ENCODE peak calls at places on chromosome 18, in six cellular contexts. One of them, this sample, is unnamed.

GRCh38 chr18:48292787-48293409 is 116.3 kb downstream of the ZBTB7C start:
- DNase-seq in cardiac fibroblast: no peak
- DNase-seq in fibroblast of mammary gland: no peak
- DNase-seq in thoracic aorta: no peak
- DNase-seq in DMS153: no peak
- DNase-seq in GM04504: no peak
- DNase-seq in this sample: no peak

GRCh38 chr18:70578480-70578879 is 289.6 kb downstream of the SOCS6 start:
- DNase-seq in cardiac fibroblast: no peak
- DNase-seq in fibroblast of mammary gland: no peak
- DNase-seq in thoracic aorta: no peak
- DNase-seq in DMS153: no peak
- DNase-seq in GM04504: no peak
- DNase-seq in this sample: no peak

GRCh38 chr18:79493801-79494211 is 98.1 kb downstream of the NFATC1 start:
- DNase-seq in cardiac fibroblast: no peak
- DNase-seq in fibroblast of mammary gland: no peak
- DNase-seq in thoracic aorta: no peak
- DNase-seq in DMS153: no peak
- DNase-seq in GM04504: no peak
- DNase-seq in this sample: no peak

GRCh38 chr18:54776282-54776977 is 51.8 kb upstream of the RAB27B start:
- DNase-seq in cardiac fibroblast: peak; percentile 97
- DNase-seq in fibroblast of mammary gland: peak; percentile 99
- DNase-seq in thoracic aorta: no peak
- DNase-seq in DMS153: no peak
- DNase-seq in GM04504: peak; percentile 94
- DNase-seq in this sample: no peak

GRCh38 chr18:35127201-35127600 is 86.0 kb downstream of the MAPRE2 start:
- DNase-seq in cardiac fibroblast: peak; percentile 31
- DNase-seq in fibroblast of mammary gland: peak; percentile 25
- DNase-seq in thoracic aorta: no peak
- DNase-seq in DMS153: no peak
- DNase-seq in GM04504: no peak
- DNase-seq in this sample: no peak

GRCh38 chr18:42229211-42230210 is 274.5 kb downstream of the PIK3C3 start:
- DNase-seq in cardiac fibroblast: no peak
- DNase-seq in fibroblast of mammary gland: no peak
- DNase-seq in thoracic aorta: no peak
- DNase-seq in DMS153: no peak
- DNase-seq in GM04504: no peak
- DNase-seq in this sample: no peak

GRCh38 chr18:26540041-26540628 is 8.2 kb downstream of the KCTD1 start:
- DNase-seq in cardiac fibroblast: peak; percentile 33
- DNase-seq in fibroblast of mammary gland: peak; percentile 58
- DNase-seq in thoracic aorta: no peak
- DNase-seq in DMS153: no peak
- DNase-seq in GM04504: no peak
- DNase-seq in this sample: no peak

GRCh38 chr18:12046751-12047335 is 46.8 kb upstream of the ANKRD62 start:
- DNase-seq in cardiac fibroblast: no peak
- DNase-seq in fibroblast of mammary gland: no peak
- DNase-seq in thoracic aorta: no peak
- DNase-seq in DMS153: no peak
- DNase-seq in GM04504: no peak
- DNase-seq in this sample: no peak

GRCh38 chr18:57768557-57769326 is 34.4 kb downstream of the ATP8B1 start:
- DNase-seq in cardiac fibroblast: peak; percentile 85
- DNase-seq in fibroblast of mammary gland: peak; percentile 45
- DNase-seq in thoracic aorta: no peak
- DNase-seq in DMS153: no peak
- DNase-seq in GM04504: peak; percentile 32
- DNase-seq in this sample: no peak

GRCh38 chr18:11500153-11501122 is 109.0 kb upstream of the SLC35G4 start:
- DNase-seq in cardiac fibroblast: peak; percentile 91
- DNase-seq in fibroblast of mammary gland: peak; percentile 97
- DNase-seq in thoracic aorta: no peak
- DNase-seq in DMS153: no peak
- DNase-seq in GM04504: peak; percentile 94
- DNase-seq in this sample: no peak

GRCh38 chr18:31741096-31741735 is 19.5 kb downstream of the SLC25A52 start:
- DNase-seq in cardiac fibroblast: peak; percentile 59
- DNase-seq in fibroblast of mammary gland: peak; percentile 54
- DNase-seq in thoracic aorta: peak; percentile 17
- DNase-seq in DMS153: no peak
- DNase-seq in GM04504: peak; percentile 6
- DNase-seq in this sample: peak; percentile 2

GRCh38 chr18:74226156-74226555 is 65.6 kb downstream of the CYB5A start:
- DNase-seq in cardiac fibroblast: peak; percentile 26
- DNase-seq in fibroblast of mammary gland: no peak
- DNase-seq in thoracic aorta: no peak
- DNase-seq in DMS153: no peak
- DNase-seq in GM04504: no peak
- DNase-seq in this sample: no peak

GRCh38 chr18:1585881-1586488 is 681.3 kb downstream of the ADCYAP1 start:
- DNase-seq in cardiac fibroblast: peak; percentile 51
- DNase-seq in fibroblast of mammary gland: peak; percentile 27
- DNase-seq in thoracic aorta: no peak
- DNase-seq in DMS153: no peak
- DNase-seq in GM04504: no peak
- DNase-seq in this sample: no peak

GRCh38 chr18:63677490-63678225 is 16.0 kb upstream of the SERPINB3 start:
- DNase-seq in cardiac fibroblast: peak; percentile 19
- DNase-seq in fibroblast of mammary gland: peak; percentile 82
- DNase-seq in thoracic aorta: no peak
- DNase-seq in DMS153: no peak
- DNase-seq in GM04504: no peak
- DNase-seq in this sample: no peak

GRCh38 chr18:59265246-59266018 is 7.8 kb downstream of the RAX start:
- DNase-seq in cardiac fibroblast: no peak
- DNase-seq in fibroblast of mammary gland: no peak
- DNase-seq in thoracic aorta: no peak
- DNase-seq in DMS153: peak; percentile 59
- DNase-seq in GM04504: no peak
- DNase-seq in this sample: no peak

GRCh38 chr18:76394780-76395476 is 100.1 kb downstream of the ZNF516 start:
- DNase-seq in cardiac fibroblast: peak; percentile 29
- DNase-seq in fibroblast of mammary gland: peak; percentile 72
- DNase-seq in thoracic aorta: no peak
- DNase-seq in DMS153: no peak
- DNase-seq in GM04504: no peak
- DNase-seq in this sample: no peak

GRCh38 chr18:63067939-63068338 is 251.6 kb downstream of the BCL2 start:
- DNase-seq in cardiac fibroblast: no peak
- DNase-seq in fibroblast of mammary gland: no peak
- DNase-seq in thoracic aorta: no peak
- DNase-seq in DMS153: no peak
- DNase-seq in GM04504: no peak
- DNase-seq in this sample: no peak

GRCh38 chr18:36583155-36583745 is 245.6 kb downstream of the TPGS2 start:
- DNase-seq in cardiac fibroblast: no peak
- DNase-seq in fibroblast of mammary gland: no peak
- DNase-seq in thoracic aorta: no peak
- DNase-seq in DMS153: no peak
- DNase-seq in GM04504: no peak
- DNase-seq in this sample: no peak

GRCh38 chr18:69401475-69402218 is 959 bp downstream of the DOK6 start:
- DNase-seq in cardiac fibroblast: peak; percentile 32
- DNase-seq in fibroblast of mammary gland: peak; percentile 28
- DNase-seq in thoracic aorta: no peak
- DNase-seq in DMS153: no peak
- DNase-seq in GM04504: no peak
- DNase-seq in this sample: no peak

GRCh38 chr18:49612515-49613033 is 50.7 kb downstream of the LIPG start:
- DNase-seq in cardiac fibroblast: no peak
- DNase-seq in fibroblast of mammary gland: no peak
- DNase-seq in thoracic aorta: no peak
- DNase-seq in DMS153: no peak
- DNase-seq in GM04504: no peak
- DNase-seq in this sample: no peak

GRCh38 chr18:11791131-11791530 is 60.1 kb upstream of the CHMP1B start:
- DNase-seq in cardiac fibroblast: no peak
- DNase-seq in fibroblast of mammary gland: no peak
- DNase-seq in thoracic aorta: no peak
- DNase-seq in DMS153: no peak
- DNase-seq in GM04504: no peak
- DNase-seq in this sample: no peak

GRCh38 chr18:51957001-51957400 is 383.0 kb upstream of the DCC start:
- DNase-seq in cardiac fibroblast: no peak
- DNase-seq in fibroblast of mammary gland: no peak
- DNase-seq in thoracic aorta: no peak
- DNase-seq in DMS153: no peak
- DNase-seq in GM04504: no peak
- DNase-seq in this sample: no peak

GRCh38 chr18:51391731-51392130 is 194.2 kb upstream of the MEX3C start:
- DNase-seq in cardiac fibroblast: no peak
- DNase-seq in fibroblast of mammary gland: no peak
- DNase-seq in thoracic aorta: no peak
- DNase-seq in DMS153: no peak
- DNase-seq in GM04504: no peak
- DNase-seq in this sample: no peak

GRCh38 chr18:70693196-70693595 is 404.4 kb downstream of the SOCS6 start:
- DNase-seq in cardiac fibroblast: no peak
- DNase-seq in fibroblast of mammary gland: peak; percentile 19
- DNase-seq in thoracic aorta: no peak
- DNase-seq in DMS153: no peak
- DNase-seq in GM04504: no peak
- DNase-seq in this sample: no peak

GRCh38 chr18:63823516-63824219 is 48.5 kb downstream of the SERPINB7 start:
- DNase-seq in cardiac fibroblast: peak; percentile 38
- DNase-seq in fibroblast of mammary gland: peak; percentile 22
- DNase-seq in thoracic aorta: no peak
- DNase-seq in DMS153: no peak
- DNase-seq in GM04504: no peak
- DNase-seq in this sample: no peak

GRCh38 chr18:32326450-32327309 is 136.8 kb downstream of the MEP1B start:
- DNase-seq in cardiac fibroblast: peak; percentile 39
- DNase-seq in fibroblast of mammary gland: peak; percentile 40
- DNase-seq in thoracic aorta: no peak
- DNase-seq in DMS153: no peak
- DNase-seq in GM04504: no peak
- DNase-seq in this sample: no peak

This sample was measured in SHP77 treated with DMSO at 0.1 percent for 48 hours.